ENCODE peak calls at places on chromosomes 16 and 17, in six cellular contexts. M is midbrain, G is NCI-H2107, Z is GM23248, D is NCI-H1092, H is NAMALWA. C is an unnamed sample.

GRCh38 chr17:32341141-32341856 is 674 bp downstream of the C17orf75 start:
- DNase-seq in M (no peak), G (no peak), Z (peak; percentile 49), D (no peak), H (peak; percentile 80), C (no peak)

GRCh38 chr17:64178011-64178825 is 48.3 kb upstream of the ERN1 start:
- DNase-seq in M (no peak), G (no peak), Z (no peak), D (no peak), H (no peak), C (no peak)

GRCh38 chr17:31609331-31609730 is 217.9 kb downstream of the RAB11FIP4 start:
- DNase-seq in M (no peak), G (no peak), Z (no peak), D (no peak), H (no peak), C (no peak)

GRCh38 chr16:7330709-7331108 is 1.9 kb upstream of the RBFOX1 start:
- DNase-seq in M (no peak), G (no peak), Z (no peak), D (no peak), H (no peak), C (no peak)

GRCh38 chr17:17580662-17581470 is 10.6 kb downstream of the PEMT start:
- DNase-seq in M (no peak), G (no peak), Z (peak; percentile 34), D (no peak), H (no peak), C (peak; percentile 58)

GRCh38 chr16:54370653-54371052 is 84.1 kb upstream of the IRX3 start:
- DNase-seq in M (no peak), G (no peak), Z (no peak), D (no peak), H (no peak), C (no peak)

GRCh38 chr17:1779571-1780074 is 17.8 kb downstream of the SERPINF1 start:
- DNase-seq in M (no peak), G (no peak), Z (peak; percentile 95), D (no peak), H (no peak), C (peak; percentile 73)

GRCh38 chr16:66948034-66948821 is 12.8 kb upstream of the CES3 start:
- DNase-seq in M (peak; percentile 16), G (no peak), Z (peak; percentile 51), D (no peak), H (no peak), C (no peak)

GRCh38 chr16:81448154-81449131 is 3.8 kb downstream of the CMIP start:
- DNase-seq in M (peak; percentile 18), G (no peak), Z (no peak), D (no peak), H (no peak), C (no peak)

GRCh38 chr16:4006441-4006989 is 109.7 kb downstream of the ADCY9 start:
- DNase-seq in M (no peak), G (no peak), Z (no peak), D (no peak), H (no peak), C (no peak)

GRCh38 chr17:17137731-17138585 is 68.2 kb downstream of the PLD6 start:
- DNase-seq in M (no peak), G (no peak), Z (no peak), D (no peak), H (no peak), C (no peak)

C was measured in H54.